ENCODE peak calls at places on chromosome 15, in nine cellular contexts. U, R, H, I, B, Q, V, A and K are unnamed samples.
A peak's percentile ranks its signal among the peaks of the same experiment; 100 is the strongest.

GRCh38 chr15:74050127-74050526 is 32.2 kb downstream of the GOLGA6A start:
- DNase-seq in U (no peak), H (no peak), Q (no peak), V (no peak), R (no peak), I (no peak), B (no peak), A (no peak), K (no peak)

GRCh38 chr15:84910928-84911623 is 26.6 kb downstream of the SLC28A1 start:
- DNase-seq in R (no peak), I (no peak), V (peak; percentile 45), A (no peak), Q (no peak), H (peak; percentile 59), U (peak; percentile 59), B (no peak), K (no peak)

GRCh38 chr15:65856821-65857455 is 12.4 kb upstream of the RAB11A start:
- DNase-seq in B (peak; percentile 58), Q (no peak), U (peak; percentile 68), A (peak; percentile 61), R (peak; percentile 53), H (peak; percentile 80), I (peak; percentile 80), V (no peak), K (peak; percentile 77)

GRCh38 chr15:54462511-54462913 is 484.3 kb downstream of the UNC13C start:
- DNase-seq in I (no peak), B (no peak), A (no peak), U (peak; percentile 46), R (no peak), H (no peak), Q (no peak), V (no peak), K (no peak)

GRCh38 chr15:28094732-28095521 is 4.2 kb downstream of the OCA2 start:
- DNase-seq in U (no peak), I (peak; percentile 60), Q (no peak), V (no peak), B (no peak), A (no peak), H (no peak), R (no peak), K (no peak)

GRCh38 chr15:98785796-98786581 is 137.7 kb downstream of the IGF1R start:
- DNase-seq in V (no peak), U (no peak), R (no peak), A (peak; percentile 38), H (peak; percentile 97), B (peak; percentile 48), Q (no peak), I (no peak), K (peak; percentile 78)

GRCh38 chr15:48520376-48521155 is 124.9 kb downstream of the FBN1 start:
- DNase-seq in V (no peak), H (peak; percentile 59), U (no peak), A (no peak), R (no peak), I (no peak), B (no peak), Q (no peak), K (peak; percentile 30)

GRCh38 chr15:42084465-42085235 is 9.7 kb downstream of the PLA2G4D start:
- DNase-seq in H (peak; percentile 86), Q (peak; percentile 42), B (peak; percentile 54), U (peak; percentile 82), R (peak; percentile 37), A (peak; percentile 45), V (peak; percentile 75), I (no peak), K (peak; percentile 72)

GRCh38 chr15:26628879-26629529 is 143.9 kb downstream of the GABRB3 start:
- DNase-seq in A (peak; percentile 40), U (peak; percentile 87), I (no peak), V (peak; percentile 84), R (peak; percentile 2), B (peak; percentile 87), H (no peak), Q (no peak), K (peak; percentile 13)
- H3K4me3 ChIP-seq in A (peak overlapping the region; percentile 2), U (peak overlapping the region; percentile 11), I (no peak overlapping the region), V (no peak overlapping the region), R (peak overlapping the region; percentile 26), B (peak overlapping the region; percentile 43), H (no peak overlapping the region), Q (no peak overlapping the region), K (no peak overlapping the region)

DNA sequence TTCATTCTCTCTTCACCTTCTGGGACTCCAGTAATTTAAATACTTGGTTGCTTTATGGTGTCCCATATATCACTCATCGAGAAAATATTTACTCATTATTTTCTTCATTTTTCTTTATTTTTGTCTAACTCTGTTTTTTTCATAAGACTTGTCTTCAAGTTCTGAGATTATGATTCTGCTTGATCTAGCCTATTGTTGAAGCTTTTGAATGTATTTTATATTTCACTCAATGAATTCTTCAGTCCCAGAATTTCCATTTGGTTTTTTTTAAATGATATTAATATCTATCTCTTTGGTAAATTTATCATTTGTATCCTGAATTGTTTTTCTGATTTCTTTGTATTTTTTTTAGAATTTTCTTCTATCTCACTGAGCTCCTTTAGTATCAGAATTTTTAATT is 117.0 kb downstream of the LRRK1 start:
- DNase-seq in A (no peak), U (no peak), B (no peak), H (no peak), I (no peak), Q (no peak), R (no peak), V (no peak), K (no peak)
- H3K27me3 ChIP-seq in A (no peaks in the 10 kb centered on the region), U (no peaks in the 10 kb centered on the region), B (no peaks in the 10 kb centered on the region), H (no peaks in the 10 kb centered on the region), I (no peaks in the 10 kb centered on the region), Q (no peaks in the 10 kb centered on the region), R (no peaks in the 10 kb centered on the region), V (no peaks in the 10 kb centered on the region), K (peaks cover 4% of the 10 kb centered on the region)

GRCh38 chr15:67311751-67312150 is 57.2 kb downstream of the IQCH start:
- DNase-seq in V (no peak), R (no peak), A (no peak), B (no peak), H (no peak), U (no peak), I (no peak), Q (no peak), K (no peak)
- H3K4me3 ChIP-seq in V (no peak overlapping the region), R (no peak overlapping the region), A (no peak overlapping the region), B (no peak overlapping the region), H (no peak overlapping the region), U (no peak overlapping the region), I (no peak overlapping the region), Q (no peak overlapping the region), K (no peak overlapping the region)

DNA sequence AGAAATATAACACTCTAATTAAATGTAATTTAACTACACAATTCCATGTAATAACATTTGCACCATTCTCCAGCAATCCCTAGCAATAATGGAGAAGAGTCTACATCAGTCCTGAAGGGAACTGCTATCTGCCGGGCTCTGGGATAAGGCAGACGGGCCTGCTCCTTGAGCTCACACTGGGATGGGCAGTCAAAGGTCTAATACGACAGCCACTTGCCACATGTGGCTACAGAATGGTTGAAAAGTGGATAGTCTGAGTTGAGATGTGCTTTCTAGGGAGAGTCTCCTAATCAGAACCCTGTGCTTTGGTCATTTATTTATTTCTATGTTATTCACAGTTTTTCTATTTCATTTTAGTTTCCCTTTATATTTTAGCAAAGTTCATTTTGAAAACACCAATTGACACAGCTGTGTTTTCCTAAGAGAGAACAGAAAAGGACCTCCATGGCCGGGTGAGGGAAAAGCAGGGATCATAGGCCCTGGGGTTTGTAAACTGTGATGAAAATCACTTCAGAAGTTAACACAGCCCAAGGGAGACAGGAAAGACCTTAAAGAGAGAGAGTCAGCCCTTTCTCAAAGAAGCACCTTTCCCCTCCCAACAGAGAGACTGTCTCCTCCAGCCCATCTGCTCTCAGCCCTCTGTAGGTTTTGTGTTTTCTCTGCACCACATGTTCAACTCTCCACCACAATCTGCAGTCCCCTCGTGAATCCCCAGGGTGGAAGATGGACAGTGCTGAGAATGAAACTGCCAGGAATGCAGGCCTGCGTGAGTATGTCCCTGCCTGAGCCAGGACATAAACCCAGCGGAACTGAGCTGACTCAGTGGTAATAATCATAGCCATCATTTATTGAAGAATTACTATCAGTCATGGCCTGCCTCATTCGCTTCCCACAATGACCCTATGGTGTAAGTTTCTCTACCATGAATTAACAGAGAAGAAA is 11.6 kb downstream of the FSIP1 start:
- DNase-seq in V (peak; percentile 24), A (no peak), Q (peak; percentile 83), B (no peak), I (peak; percentile 66), H (no peak), U (no peak), R (peak; percentile 92), K (no peak)
- H3K27me3 ChIP-seq in V (no peaks in the 10 kb centered on the region), A (no peaks in the 10 kb centered on the region), Q (no peaks in the 10 kb centered on the region), B (no peaks in the 10 kb centered on the region), I (no peaks in the 10 kb centered on the region), H (no peaks in the 10 kb centered on the region), U (no peaks in the 10 kb centered on the region), R (no peaks in the 10 kb centered on the region), K (no peaks in the 10 kb centered on the region)

DNA sequence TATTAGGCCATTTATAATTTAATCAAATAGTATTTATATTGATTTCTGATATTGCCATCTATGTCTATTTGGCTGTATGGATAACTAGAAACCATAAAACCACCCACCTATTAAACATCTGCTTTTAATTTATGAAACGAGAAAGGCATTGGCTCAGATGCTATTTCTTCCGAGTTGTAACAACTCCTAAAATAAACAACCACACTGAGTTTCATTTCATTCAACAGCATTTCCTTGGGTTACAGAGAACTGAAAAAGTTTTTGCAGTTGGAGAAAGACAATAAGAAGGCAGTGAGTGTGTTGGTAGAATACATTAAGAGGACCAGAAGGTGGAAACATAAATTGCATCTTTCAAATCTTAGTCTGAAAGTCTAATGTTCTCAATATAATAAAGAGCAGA is 79.1 kb downstream of the AQR start:
- DNase-seq in I (no peak), H (no peak), R (peak; percentile 52), Q (no peak), B (no peak), U (no peak), V (no peak), A (no peak), K (no peak)
- H3K4me3 ChIP-seq in I (no peak overlapping the region), H (no peak overlapping the region), R (no peak overlapping the region), Q (no peak overlapping the region), B (no peak overlapping the region), U (no peak overlapping the region), V (no peak overlapping the region), A (no peak overlapping the region), K (no peak overlapping the region)